ENCODE peak calls at places on chromosomes 11 and 22, in seven cellular contexts. L is fibroblast of the conjunctiva, Q is left colon, N is heart right ventricle, R is AG04449, P is NCI-H187 treated with DMSO at 0.1 percent for 48 hours, S is dermis microvascular lymphatic vessel endothelial cell. G is an unnamed sample.

GRCh38 chr11:208177-208916 is 839 bp downstream of the RIC8A start:
- DNase-seq in L (peak), Q (peak), N (peak), R (no peak), P (peak), S (peak), G (no peak)

GRCh38 chr22:36221799-36222751 is 17.3 kb downstream of the APOL2 start:
- DNase-seq in L (no peak), Q (peak), N (no peak), R (no peak), P (no peak), S (peak), G (no peak)

GRCh38 chr22:41481131-41481830 is 12.4 kb downstream of the ACO2 start:
- DNase-seq in L (no peak), Q (no peak), N (peak), R (no peak), P (no peak), S (no peak), G (no peak)

GRCh38 chr22:46758867-46759290 is 3.6 kb upstream of the TBC1D22A start:
- DNase-seq in L (peak), Q (peak), N (no peak), R (no peak), P (no peak), S (no peak), G (peak)

GRCh38 chr22:43512279-43512678 is 100.5 kb downstream of the MPPED1 start:
- DNase-seq in L (no peak), Q (no peak), N (no peak), R (no peak), P (no peak), S (no peak), G (no peak)

GRCh38 chr22:17945851-17946690 is 78.3 kb downstream of the MICAL3 start:
- DNase-seq in L (no peak), Q (no peak), N (no peak), R (no peak), P (no peak), S (no peak), G (no peak)

GRCh38 chr22:24138649-24139420 is 42.5 kb upstream of the SUSD2 start:
- DNase-seq in L (no peak), Q (no peak), N (no peak), R (no peak), P (no peak), S (no peak), G (no peak)

GRCh38 chr11:62770778-62771143 is 435 bp upstream of the TAF6L start:
- DNase-seq in L (no peak), Q (peak), N (no peak), R (no peak), P (no peak), S (no peak), G (no peak)

GRCh38 chr11:69553416-69554357 is 72.2 kb downstream of the LINC01488 start:
- DNase-seq in L (no peak), Q (no peak), N (no peak), R (no peak), P (no peak), S (no peak), G (no peak)

GRCh38 chr11:78344676-78345075 is 72.9 kb downstream of the GAB2 start:
- DNase-seq in L (no peak), Q (no peak), N (no peak), R (no peak), P (no peak), S (no peak), G (no peak)

GRCh38 chr11:25741886-25742285 is 590.0 kb upstream of the ANO3 start:
- DNase-seq in L (no peak), Q (no peak), N (no peak), R (no peak), P (no peak), S (no peak), G (no peak)

GRCh38 chr22:28911777-28912669 is 28.7 kb downstream of the ZNRF3 start:
- DNase-seq in L (no peak), Q (peak), N (no peak), R (no peak), P (no peak), S (no peak), G (peak)

GRCh38 chr11:14001597-14001996 is 39.1 kb downstream of the SPON1 start:
- DNase-seq in L (no peak), Q (no peak), N (no peak), R (no peak), P (no peak), S (no peak), G (no peak)

GRCh38 chr22:47452184-47452583 is 689.7 kb downstream of the TBC1D22A start:
- DNase-seq in L (no peak), Q (no peak), N (no peak), R (no peak), P (no peak), S (no peak), G (no peak)

GRCh38 chr11:61495801-61496601 is 12.5 kb upstream of the LRRC10B start:
- DNase-seq in L (no peak), Q (peak), N (no peak), R (no peak), P (peak), S (no peak), G (peak)

GRCh38 chr22:47872761-47873535 is 1110.5 kb downstream of the TBC1D22A start:
- DNase-seq in L (no peak), Q (no peak), N (no peak), R (no peak), P (no peak), S (no peak), G (no peak)

GRCh38 chr11:134439181-134439580 is 27.1 kb upstream of the B3GAT1 start:
- DNase-seq in L (no peak), Q (no peak), N (no peak), R (no peak), P (no peak), S (no peak), G (no peak)

GRCh38 chr11:118052581-118053206 is 24.2 kb upstream of the TMPRSS4 start:
- DNase-seq in L (no peak), Q (no peak), N (no peak), R (no peak), P (no peak), S (no peak), G (no peak)

GRCh38 chr11:68441466-68442230 is 18.9 kb upstream of the PPP6R3 start:
- DNase-seq in L (peak), Q (no peak), N (no peak), R (peak), P (no peak), S (no peak), G (no peak)

GRCh38 chr11:94243571-94244229 is 60.7 kb upstream of the IZUMO1R start:
- DNase-seq in L (no peak), Q (no peak), N (no peak), R (peak), P (no peak), S (no peak), G (no peak)